ENCODE peak calls at places on chromosomes 3 and 15, in ten cellular contexts. W is Panc1, A is tibial artery, Q is astrocyte of the spinal cord, N is GM12865, L is fibroblast of pulmonary artery, E is activated B cell treated with CpG ODN at 0.5 μM for 24 hours, P is stomach, V is AG04450, F is GM13976. I is an unnamed sample.

GRCh38 chr15:50697109-50697797 is 10.7 kb upstream of the TRPM7 start:
- DNase-seq in E (no peak), A (no peak), W (no peak), V (no peak), L (no peak), P (no peak), Q (no peak), N (no peak), F (no peak), I (no peak)

GRCh38 chr15:52018244-52018643 is 775 bp upstream of the MAPK6 start:
- DNase-seq in N (no peak), A (no peak), W (no peak), Q (peak; percentile 56), F (no peak), L (peak; percentile 22), E (no peak), P (no peak), V (peak; percentile 60), I (no peak)

GRCh38 chr3:58518304-58518789 is 18.6 kb downstream of the ACOX2 start:
- DNase-seq in Q (no peak), P (no peak), V (no peak), E (no peak), F (no peak), A (no peak), W (no peak), L (no peak), N (no peak), I (no peak)

GRCh38 chr3:184486614-184487013 is 75.0 kb upstream of the EPHB3 start:
- DNase-seq in A (no peak), P (no peak), W (no peak), F (no peak), N (no peak), E (no peak), L (no peak), V (no peak), Q (no peak), I (no peak)

GRCh38 chr3:100256724-100257123 is 4.1 kb upstream of the TBC1D23 start:
- DNase-seq in N (no peak), E (no peak), V (no peak), L (no peak), Q (peak; percentile 27), P (no peak), F (no peak), A (no peak), W (no peak), I (no peak)

GRCh38 chr3:172009736-172010254 is 29.6 kb upstream of the FNDC3B start:
- DNase-seq in W (no peak), Q (no peak), N (no peak), V (no peak), E (no peak), F (no peak), L (no peak), A (no peak), P (no peak), I (no peak)

GRCh38 chr3:121111914-121112612 is 204.1 kb downstream of the STXBP5L start:
- DNase-seq in W (no peak), Q (no peak), F (no peak), E (no peak), P (no peak), N (no peak), A (no peak), V (no peak), L (no peak), I (no peak)

GRCh38 chr15:76209523-76209922 is 101.7 kb downstream of the ETFA start:
- DNase-seq in N (no peak), Q (no peak), P (no peak), E (no peak), V (no peak), F (no peak), W (no peak), L (no peak), A (no peak), I (no peak)

GRCh38 chr15:41501191-41501917 is 7.7 kb downstream of the ITPKA start:
- DNase-seq in Q (no peak), P (no peak), V (no peak), F (peak; percentile 59), W (no peak), E (peak; percentile 40), A (no peak), L (no peak), N (peak; percentile 53), I (no peak)

GRCh38 chr15:25733856-25734679 is 129.1 kb downstream of the ATP10A start:
- DNase-seq in L (no peak), Q (no peak), N (no peak), F (no peak), P (no peak), A (no peak), W (no peak), V (no peak), E (no peak), I (no peak)

GRCh38 chr3:44680921-44681455 is 31.5 kb upstream of the ZNF502 start:
- DNase-seq in P (no peak), F (no peak), Q (no peak), N (no peak), W (no peak), L (no peak), A (no peak), V (no peak), E (no peak), I (no peak)

GRCh38 chr15:58758141-58758540 is 8.6 kb upstream of the ADAM10 start:
- DNase-seq in L (peak; percentile 56), E (no peak), F (peak; percentile 46), N (peak; percentile 46), P (no peak), Q (no peak), V (no peak), W (no peak), A (no peak), I (no peak)

GRCh38 chr3:38038447-38038911 is 529 bp upstream of the DLEC1 start:
- DNase-seq in L (no peak), N (no peak), Q (no peak), E (no peak), V (no peak), A (no peak), F (no peak), W (no peak), P (no peak), I (no peak)

GRCh38 chr3:151890721-151891141 is 17.3 kb downstream of the SUCNR1 start:
- DNase-seq in L (no peak), P (no peak), V (no peak), Q (no peak), E (no peak), F (no peak), W (peak; percentile 43), N (peak; percentile 13), A (no peak), I (no peak)
- TF ChIP-seq CTCF in L (no peak), P (no peak), V (no peak), Q (no peak), E (no peak), F (no peak), W (no peak), N (no peak), A (no peak), I (no peak)

GRCh38 chr15:71273731-71274447 is 158.6 kb downstream of the THSD4 start:
- DNase-seq in V (no peak), P (no peak), N (no peak), W (no peak), L (no peak), Q (no peak), E (no peak), A (no peak), F (no peak), I (no peak)
- TF ChIP-seq CTCF in V (no peak), P (no peak), N (no peak), W (no peak), L (no peak), Q (no peak), E (no peak), A (no peak), F (no peak), I (no peak)

DNA sequence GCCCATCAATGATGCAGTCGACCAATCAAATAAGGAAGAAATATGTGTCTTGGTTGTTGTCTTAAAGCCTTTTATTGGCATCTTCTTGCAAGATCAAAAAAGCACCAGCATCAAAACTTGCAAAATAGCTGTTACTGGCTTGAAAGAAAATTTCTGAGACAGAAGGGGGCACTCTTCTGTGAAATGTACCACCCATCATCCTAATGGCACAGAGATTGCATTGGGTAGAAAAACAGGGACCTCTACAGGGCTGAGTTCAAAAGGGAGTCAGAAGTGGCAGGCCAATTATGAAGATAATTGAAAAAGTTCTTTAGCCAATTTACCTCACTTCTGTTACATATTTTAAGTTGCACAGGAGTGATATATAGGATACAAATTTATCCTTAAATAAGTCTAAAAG is 122.3 kb upstream of the GPR149 start:
- DNase-seq in Q (no peak), W (no peak), L (no peak), F (no peak), N (peak; percentile 2), P (no peak), V (no peak), E (no peak), A (no peak), I (no peak)
- TF ChIP-seq CTCF in Q (no peak), W (peak; percentile 16), L (no peak), F (no peak), N (no peak), P (no peak), V (no peak), E (no peak), A (no peak), I (no peak)

DNA sequence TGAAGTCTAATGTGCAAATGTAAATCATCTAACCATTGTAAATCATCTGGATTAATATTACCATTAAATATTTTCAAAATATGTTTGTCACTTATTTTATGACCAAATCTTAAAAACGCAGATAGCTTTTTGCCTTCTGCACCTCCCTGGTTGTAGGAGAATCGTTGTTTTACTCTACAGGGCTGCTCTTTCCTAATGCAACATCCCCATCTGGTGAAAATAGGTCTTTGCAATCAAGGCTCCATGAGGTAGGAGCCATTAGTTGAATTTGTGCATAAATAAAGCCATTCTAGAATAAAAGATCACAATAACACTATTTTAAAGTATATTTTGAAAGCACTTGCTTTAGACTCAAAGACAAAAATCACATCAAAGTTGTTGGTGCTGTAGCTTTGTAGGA is 535.6 kb upstream of the AGTR1 start:
- DNase-seq in A (no peak), P (no peak), V (no peak), W (no peak), N (no peak), L (no peak), F (no peak), Q (peak; percentile 29), E (no peak), I (no peak)
- TF ChIP-seq CTCF in A (no peak), P (no peak), V (no peak), W (no peak), N (no peak), L (no peak), F (no peak), Q (peak; percentile 33), E (no peak), I (no peak)

I was measured in omental fat pad.